ENCODE peak calls at places on chromosomes 6 and 20, in ten cellular contexts. One of them, this sample, is unnamed.
A peak's percentile ranks its signal among the peaks of the same experiment; 100 is the strongest.

GRCh38 chr6:36666726-36667591 is 11.6 kb upstream of the CDKN1A start:
- DNase-seq in transverse colon: peak; percentile 65
- DNase-seq in IMR-90: peak; percentile 96
- DNase-seq in HAP-1: peak; percentile 80
- DNase-seq in fibroblast of lung: peak; percentile 97
- DNase-seq in colonic mucosa: peak; percentile 63
- DNase-seq in ascending aorta: peak; percentile 58
- DNase-seq in keratinocyte: peak; percentile 88
- DNase-seq in cardiac fibroblast: peak; percentile 97
- DNase-seq in fibroblast of the aortic adventitia: peak; percentile 97
- DNase-seq in this sample: no peak

GRCh38 chr6:14674458-14674857 is 556.9 kb downstream of the CD83 start:
- DNase-seq in transverse colon: no peak
- DNase-seq in IMR-90: no peak
- DNase-seq in HAP-1: no peak
- DNase-seq in fibroblast of lung: no peak
- DNase-seq in colonic mucosa: no peak
- DNase-seq in ascending aorta: no peak
- DNase-seq in keratinocyte: peak; percentile 66
- DNase-seq in cardiac fibroblast: no peak
- DNase-seq in fibroblast of the aortic adventitia: no peak
- DNase-seq in this sample: peak; percentile 89

GRCh38 chr6:123913858-123914257 is 110.2 kb downstream of the NKAIN2 start:
- DNase-seq in transverse colon: no peak
- DNase-seq in IMR-90: peak; percentile 41
- DNase-seq in HAP-1: no peak
- DNase-seq in fibroblast of lung: peak; percentile 9
- DNase-seq in colonic mucosa: no peak
- DNase-seq in ascending aorta: no peak
- DNase-seq in keratinocyte: no peak
- DNase-seq in cardiac fibroblast: no peak
- DNase-seq in fibroblast of the aortic adventitia: no peak
- DNase-seq in this sample: no peak

GRCh38 chr6:157273756-157274088 is 49.6 kb downstream of the TMEM242 start:
- DNase-seq in transverse colon: peak; percentile 62
- DNase-seq in IMR-90: peak; percentile 9
- DNase-seq in HAP-1: peak; percentile 51
- DNase-seq in fibroblast of lung: peak; percentile 35
- DNase-seq in colonic mucosa: peak; percentile 66
- DNase-seq in ascending aorta: no peak
- DNase-seq in keratinocyte: no peak
- DNase-seq in cardiac fibroblast: no peak
- DNase-seq in fibroblast of the aortic adventitia: no peak
- DNase-seq in this sample: peak; percentile 57

GRCh38 chr6:158972241-158973233 is 27.5 kb downstream of the RSPH3 start:
- DNase-seq in transverse colon: no peak
- DNase-seq in IMR-90: peak; percentile 69
- DNase-seq in HAP-1: peak; percentile 81
- DNase-seq in fibroblast of lung: peak; percentile 80
- DNase-seq in colonic mucosa: no peak
- DNase-seq in ascending aorta: no peak
- DNase-seq in keratinocyte: peak; percentile 21
- DNase-seq in cardiac fibroblast: peak; percentile 77
- DNase-seq in fibroblast of the aortic adventitia: peak; percentile 83
- DNase-seq in this sample: peak; percentile 59

GRCh38 chr6:38974389-38975133 is 74.0 kb upstream of the GLP1R start:
- DNase-seq in transverse colon: no peak
- DNase-seq in IMR-90: peak; percentile 4
- DNase-seq in HAP-1: no peak
- DNase-seq in fibroblast of lung: no peak
- DNase-seq in colonic mucosa: no peak
- DNase-seq in ascending aorta: no peak
- DNase-seq in keratinocyte: no peak
- DNase-seq in cardiac fibroblast: peak; percentile 13
- DNase-seq in fibroblast of the aortic adventitia: peak; percentile 39
- DNase-seq in this sample: no peak

GRCh38 chr20:6855806-6856205 is 88.3 kb downstream of the BMP2 start:
- DNase-seq in transverse colon: no peak
- DNase-seq in IMR-90: no peak
- DNase-seq in HAP-1: no peak
- DNase-seq in fibroblast of lung: no peak
- DNase-seq in colonic mucosa: no peak
- DNase-seq in ascending aorta: no peak
- DNase-seq in keratinocyte: no peak
- DNase-seq in cardiac fibroblast: no peak
- DNase-seq in fibroblast of the aortic adventitia: no peak
- DNase-seq in this sample: no peak

GRCh38 chr20:22288957-22289356 is 295.4 kb downstream of the FOXA2 start:
- DNase-seq in transverse colon: no peak
- DNase-seq in IMR-90: no peak
- DNase-seq in HAP-1: no peak
- DNase-seq in fibroblast of lung: no peak
- DNase-seq in colonic mucosa: no peak
- DNase-seq in ascending aorta: no peak
- DNase-seq in keratinocyte: peak; percentile 54
- DNase-seq in cardiac fibroblast: no peak
- DNase-seq in fibroblast of the aortic adventitia: no peak
- DNase-seq in this sample: no peak

GRCh38 chr6:72953901-72954494 is 271.3 kb downstream of the KHDC1L start:
- DNase-seq in transverse colon: no peak
- DNase-seq in IMR-90: peak; percentile 61
- DNase-seq in HAP-1: no peak
- DNase-seq in fibroblast of lung: peak; percentile 43
- DNase-seq in colonic mucosa: no peak
- DNase-seq in ascending aorta: no peak
- DNase-seq in keratinocyte: peak; percentile 11
- DNase-seq in cardiac fibroblast: peak; percentile 72
- DNase-seq in fibroblast of the aortic adventitia: peak; percentile 60
- DNase-seq in this sample: no peak

GRCh38 chr6:16851044-16851540 is 89.8 kb upstream of the ATXN1 start:
- DNase-seq in transverse colon: no peak
- DNase-seq in IMR-90: no peak
- DNase-seq in HAP-1: no peak
- DNase-seq in fibroblast of lung: no peak
- DNase-seq in colonic mucosa: no peak
- DNase-seq in ascending aorta: no peak
- DNase-seq in keratinocyte: no peak
- DNase-seq in cardiac fibroblast: no peak
- DNase-seq in fibroblast of the aortic adventitia: no peak
- DNase-seq in this sample: no peak

GRCh38 chr6:12383448-12383847 is 93.3 kb downstream of the EDN1 start:
- DNase-seq in transverse colon: no peak
- DNase-seq in IMR-90: no peak
- DNase-seq in HAP-1: no peak
- DNase-seq in fibroblast of lung: no peak
- DNase-seq in colonic mucosa: no peak
- DNase-seq in ascending aorta: no peak
- DNase-seq in keratinocyte: no peak
- DNase-seq in cardiac fibroblast: no peak
- DNase-seq in fibroblast of the aortic adventitia: no peak
- DNase-seq in this sample: no peak

GRCh38 chr6:111382476-111383294 is 100.3 kb downstream of the REV3L start:
- DNase-seq in transverse colon: no peak
- DNase-seq in IMR-90: no peak
- DNase-seq in HAP-1: no peak
- DNase-seq in fibroblast of lung: no peak
- DNase-seq in colonic mucosa: no peak
- DNase-seq in ascending aorta: no peak
- DNase-seq in keratinocyte: no peak
- DNase-seq in cardiac fibroblast: peak; percentile 18
- DNase-seq in fibroblast of the aortic adventitia: peak; percentile 10
- DNase-seq in this sample: no peak

GRCh38 chr20:17898548-17898994 is 70.0 kb downstream of the SNX5 start:
- DNase-seq in transverse colon: peak; percentile 81
- DNase-seq in IMR-90: peak; percentile 75
- DNase-seq in HAP-1: peak; percentile 65
- DNase-seq in fibroblast of lung: peak; percentile 80
- DNase-seq in colonic mucosa: peak; percentile 83
- DNase-seq in ascending aorta: no peak
- DNase-seq in keratinocyte: no peak
- DNase-seq in cardiac fibroblast: peak; percentile 85
- DNase-seq in fibroblast of the aortic adventitia: peak; percentile 84
- DNase-seq in this sample: peak; percentile 49

GRCh38 chr20:38434310-38434741 is 802 bp downstream of the SNHG17 start:
- DNase-seq in transverse colon: no peak
- DNase-seq in IMR-90: peak; percentile 23
- DNase-seq in HAP-1: no peak
- DNase-seq in fibroblast of lung: peak; percentile 23
- DNase-seq in colonic mucosa: no peak
- DNase-seq in ascending aorta: no peak
- DNase-seq in keratinocyte: no peak
- DNase-seq in cardiac fibroblast: peak; percentile 36
- DNase-seq in fibroblast of the aortic adventitia: peak; percentile 24
- DNase-seq in this sample: no peak

GRCh38 chr20:61399433-61399832 is 147.4 kb downstream of the CDH4 start:
- DNase-seq in transverse colon: no peak
- DNase-seq in IMR-90: no peak
- DNase-seq in HAP-1: no peak
- DNase-seq in fibroblast of lung: no peak
- DNase-seq in colonic mucosa: no peak
- DNase-seq in ascending aorta: no peak
- DNase-seq in keratinocyte: no peak
- DNase-seq in cardiac fibroblast: no peak
- DNase-seq in fibroblast of the aortic adventitia: no peak
- DNase-seq in this sample: no peak

GRCh38 chr6:20845592-20845991 is 311.3 kb downstream of the CDKAL1 start:
- DNase-seq in transverse colon: no peak
- DNase-seq in IMR-90: peak; percentile 16
- DNase-seq in HAP-1: no peak
- DNase-seq in fibroblast of lung: no peak
- DNase-seq in colonic mucosa: no peak
- DNase-seq in ascending aorta: no peak
- DNase-seq in keratinocyte: no peak
- DNase-seq in cardiac fibroblast: no peak
- DNase-seq in fibroblast of the aortic adventitia: peak; percentile 37
- DNase-seq in this sample: no peak

GRCh38 chr6:159981591-159982245 is 12.8 kb downstream of the IGF2R start:
- DNase-seq in transverse colon: peak; percentile 55
- DNase-seq in IMR-90: peak; percentile 91
- DNase-seq in HAP-1: no peak
- DNase-seq in fibroblast of lung: peak; percentile 83
- DNase-seq in colonic mucosa: no peak
- DNase-seq in ascending aorta: no peak
- DNase-seq in keratinocyte: no peak
- DNase-seq in cardiac fibroblast: peak; percentile 86
- DNase-seq in fibroblast of the aortic adventitia: peak; percentile 79
- DNase-seq in this sample: peak; percentile 61

DNA sequence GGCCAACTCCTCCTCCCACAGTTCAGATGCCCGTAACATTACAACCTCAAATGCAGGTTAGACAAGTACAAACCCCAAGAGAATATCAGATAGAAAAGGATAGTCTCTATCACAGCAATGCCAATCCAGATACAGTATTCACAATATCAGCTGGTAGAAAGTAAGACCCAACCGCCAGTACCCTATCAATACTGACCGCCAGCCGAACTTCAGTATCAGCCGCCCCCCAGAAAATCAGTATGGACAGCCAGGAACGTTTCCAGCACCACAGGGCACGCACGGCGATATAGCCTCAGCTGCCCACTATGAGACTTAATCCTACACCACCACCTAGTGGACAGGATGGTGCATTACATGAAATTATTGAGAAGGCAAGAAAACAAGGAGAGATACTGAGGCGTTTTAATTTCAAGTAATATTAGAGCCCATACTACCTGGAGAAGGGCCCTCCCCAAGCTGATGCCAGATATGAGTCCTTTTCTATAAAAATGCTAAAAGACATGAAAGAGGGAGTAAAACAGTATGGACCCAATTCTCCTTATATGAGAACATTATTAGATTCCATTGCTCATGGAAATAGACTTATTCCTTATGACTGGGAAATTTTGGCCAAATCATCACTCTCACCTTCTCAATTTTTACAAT is 17.6 kb upstream of the EIF2S2 start:
- DNase-seq in transverse colon: peak; percentile 52
- DNase-seq in IMR-90: peak; percentile 73
- DNase-seq in HAP-1: peak; percentile 67
- DNase-seq in fibroblast of lung: peak; percentile 77
- DNase-seq in colonic mucosa: peak; percentile 67
- DNase-seq in ascending aorta: no peak
- DNase-seq in keratinocyte: no peak
- DNase-seq in cardiac fibroblast: peak; percentile 82
- DNase-seq in fibroblast of the aortic adventitia: peak; percentile 85
- DNase-seq in this sample: peak; percentile 63
- H3K4me3 ChIP-seq in transverse colon: no peak overlapping the region
- H3K4me3 ChIP-seq in IMR-90: no peak overlapping the region
- H3K4me3 ChIP-seq in HAP-1: peak overlapping the region; percentile 11
- H3K4me3 ChIP-seq in fibroblast of lung: no peak overlapping the region
- H3K4me3 ChIP-seq in colonic mucosa: no peak overlapping the region
- H3K4me3 ChIP-seq in ascending aorta: peak overlapping the region; percentile 43
- H3K4me3 ChIP-seq in keratinocyte: no peak overlapping the region
- H3K4me3 ChIP-seq in cardiac fibroblast: no peak overlapping the region
- H3K4me3 ChIP-seq in fibroblast of the aortic adventitia: no peak overlapping the region
- H3K4me3 ChIP-seq in this sample: peak overlapping the region; percentile 16

GRCh38 chr6:129659590-129660345 is 50.2 kb downstream of the ARHGAP18 start:
- DNase-seq in transverse colon: no peak
- DNase-seq in IMR-90: peak; percentile 39
- DNase-seq in HAP-1: peak; percentile 46
- DNase-seq in fibroblast of lung: no peak
- DNase-seq in colonic mucosa: no peak
- DNase-seq in ascending aorta: no peak
- DNase-seq in keratinocyte: no peak
- DNase-seq in cardiac fibroblast: peak; percentile 75
- DNase-seq in fibroblast of the aortic adventitia: no peak
- DNase-seq in this sample: no peak
- H3K4me3 ChIP-seq in transverse colon: no peak overlapping the region
- H3K4me3 ChIP-seq in IMR-90: no peak overlapping the region
- H3K4me3 ChIP-seq in HAP-1: no peak overlapping the region
- H3K4me3 ChIP-seq in fibroblast of lung: no peak overlapping the region
- H3K4me3 ChIP-seq in colonic mucosa: no peak overlapping the region
- H3K4me3 ChIP-seq in ascending aorta: no peak overlapping the region
- H3K4me3 ChIP-seq in keratinocyte: peak overlapping the region; percentile 53
- H3K4me3 ChIP-seq in cardiac fibroblast: peak overlapping the region; percentile 19
- H3K4me3 ChIP-seq in fibroblast of the aortic adventitia: no peak overlapping the region
- H3K4me3 ChIP-seq in this sample: no peak overlapping the region

GRCh38 chr20:41044409-41045062 is 15.9 kb downstream of the TOP1 start:
- DNase-seq in transverse colon: no peak
- DNase-seq in IMR-90: no peak
- DNase-seq in HAP-1: no peak
- DNase-seq in fibroblast of lung: no peak
- DNase-seq in colonic mucosa: no peak
- DNase-seq in ascending aorta: no peak
- DNase-seq in keratinocyte: no peak
- DNase-seq in cardiac fibroblast: no peak
- DNase-seq in fibroblast of the aortic adventitia: no peak
- DNase-seq in this sample: no peak
- H3K4me3 ChIP-seq in transverse colon: no peak overlapping the region
- H3K4me3 ChIP-seq in IMR-90: no peak overlapping the region
- H3K4me3 ChIP-seq in HAP-1: no peak overlapping the region
- H3K4me3 ChIP-seq in fibroblast of lung: no peak overlapping the region
- H3K4me3 ChIP-seq in colonic mucosa: no peak overlapping the region
- H3K4me3 ChIP-seq in ascending aorta: no peak overlapping the region
- H3K4me3 ChIP-seq in keratinocyte: no peak overlapping the region
- H3K4me3 ChIP-seq in cardiac fibroblast: no peak overlapping the region
- H3K4me3 ChIP-seq in fibroblast of the aortic adventitia: no peak overlapping the region
- H3K4me3 ChIP-seq in this sample: no peak overlapping the region

DNA sequence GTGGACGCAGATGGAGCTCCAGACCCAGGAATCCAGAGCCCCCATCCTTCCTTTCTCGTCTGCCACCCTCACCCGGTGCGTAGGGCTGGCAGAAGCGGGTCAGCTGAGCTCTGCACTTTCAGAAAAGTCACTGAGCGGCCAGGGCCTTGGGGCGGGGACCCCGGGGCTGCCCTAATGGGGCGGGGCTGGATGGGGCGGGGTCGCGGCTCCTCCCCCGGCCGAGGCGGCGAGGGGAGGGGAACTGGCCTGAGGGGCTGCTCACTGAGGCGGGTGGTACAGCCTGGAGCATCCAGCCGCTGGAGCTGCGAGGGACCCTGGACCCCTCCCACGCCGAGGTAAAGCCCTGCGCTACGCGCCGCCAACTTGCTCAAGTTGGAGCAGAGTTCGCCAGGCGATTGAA is at the start of the genes DEFB124 and REM1:
- DNase-seq in transverse colon: no peak
- DNase-seq in IMR-90: no peak
- DNase-seq in HAP-1: no peak
- DNase-seq in fibroblast of lung: no peak
- DNase-seq in colonic mucosa: peak; percentile 40
- DNase-seq in ascending aorta: no peak
- DNase-seq in keratinocyte: no peak
- DNase-seq in cardiac fibroblast: no peak
- DNase-seq in fibroblast of the aortic adventitia: no peak
- DNase-seq in this sample: no peak
- H3K4me3 ChIP-seq in transverse colon: peak within 1 kb of the TSS; percentile 36
- H3K4me3 ChIP-seq in IMR-90: no peak within 1 kb of the TSS
- H3K4me3 ChIP-seq in HAP-1: peak within 1 kb of the TSS; percentile 15
- H3K4me3 ChIP-seq in fibroblast of lung: no peak within 1 kb of the TSS
- H3K4me3 ChIP-seq in colonic mucosa: peak within 1 kb of the TSS; percentile 25
- H3K4me3 ChIP-seq in ascending aorta: peak within 1 kb of the TSS; percentile 82
- H3K4me3 ChIP-seq in keratinocyte: no peak within 1 kb of the TSS
- H3K4me3 ChIP-seq in cardiac fibroblast: peak within 1 kb of the TSS; percentile 50
- H3K4me3 ChIP-seq in fibroblast of the aortic adventitia: peak within 1 kb of the TSS; percentile 42
- H3K4me3 ChIP-seq in this sample: no peak within 1 kb of the TSS